ENCODE peak calls at places on chromosomes 13 and 19, in five cellular contexts. N is right atrium auricular region, V is suprapubic skin, O is tibial artery, K is H9. R is an unnamed sample.

GRCh38 chr13:39682788-39683187 is 27.3 kb downstream of the COG6 start:
- DNase-seq in N (no peak), V (no peak), O (no peak), K (no peak), R (no peak)

GRCh38 chr13:88395804-88396203 is 724.6 kb downstream of the SLITRK5 start:
- DNase-seq in N (no peak), V (no peak), O (no peak), K (no peak), R (no peak)

GRCh38 chr13:44365008-44365407 is 8.6 kb upstream of the SERP2 start:
- DNase-seq in N (no peak), V (no peak), O (no peak), K (no peak), R (no peak)

GRCh38 chr19:38685666-38686529 is 38.4 kb downstream of the ACTN4 start:
- DNase-seq in N (no peak), V (no peak), O (no peak), K (peak), R (no peak)

GRCh38 chr13:75968103-75968838 is 332.1 kb downstream of the LMO7 start:
- DNase-seq in N (no peak), V (no peak), O (no peak), K (no peak), R (no peak)

GRCh38 chr13:46676378-46676725 is 120.6 kb downstream of the ESD start:
- DNase-seq in N (no peak), V (no peak), O (no peak), K (no peak), R (no peak)

GRCh38 chr13:110415669-110416068 is 108.6 kb downstream of the COL4A2 start:
- DNase-seq in N (no peak), V (no peak), O (no peak), K (peak), R (no peak)

GRCh38 chr19:4977299-4978174 is 8.6 kb downstream of the KDM4B start:
- DNase-seq in N (no peak), V (no peak), O (no peak), K (no peak), R (no peak)

GRCh38 chr19:18896421-18896841 is 473 bp upstream of the CERS1 start:
- DNase-seq in N (no peak), V (no peak), O (peak), K (no peak), R (no peak)

GRCh38 chr13:68636784-68637183 is 1406.6 kb upstream of the PCDH9 start:
- DNase-seq in N (no peak), V (no peak), O (no peak), K (no peak), R (no peak)

GRCh38 chr13:41581884-41582547 is 124.7 kb downstream of the RGCC start:
- DNase-seq in N (no peak), V (no peak), O (no peak), K (no peak), R (no peak)

GRCh38 chr13:23945612-23946011 is 48.3 kb upstream of the C1QTNF9B start:
- DNase-seq in N (no peak), V (no peak), O (no peak), K (no peak), R (no peak)

GRCh38 chr19:40055832-40056504 is at the start of gene ZNF780B:
- DNase-seq in N (peak), V (peak), O (peak), K (peak), R (peak)

GRCh38 chr19:4352701-4353121 is 9.3 kb downstream of the MPND start:
- DNase-seq in N (no peak), V (no peak), O (peak), K (peak), R (no peak)

GRCh38 chr19:33649919-33650305 is 28.2 kb downstream of the CHST8 start:
- DNase-seq in N (no peak), V (no peak), O (no peak), K (no peak), R (no peak)

GRCh38 chr13:103188688-103189326 is 122.6 kb upstream of the SLC10A2 start:
- DNase-seq in N (no peak), V (no peak), O (no peak), K (no peak), R (no peak)

GRCh38 chr19:38989066-38989605 is 13.6 kb upstream of the FBXO17 start:
- DNase-seq in N (no peak), V (no peak), O (no peak), K (peak), R (no peak)

GRCh38 chr19:2123682-2124387 is 27.1 kb downstream of the IZUMO4 start:
- DNase-seq in N (no peak), V (no peak), O (no peak), K (peak), R (no peak)

GRCh38 chr19:9308091-9308490 is 1.5 kb downstream of the ZNF699 start:
- DNase-seq in N (no peak), V (no peak), O (no peak), K (no peak), R (no peak)

GRCh38 chr13:40940841-40941240 is 78.3 kb downstream of the ELF1 start:
- DNase-seq in N (no peak), V (no peak), O (no peak), K (no peak), R (no peak)

GRCh38 chr19:35055715-35056179 is 14.2 kb downstream of the HPN start:
- DNase-seq in N (no peak), V (no peak), O (no peak), K (peak), R (no peak)

GRCh38 chr19:4505570-4506448 is 12.5 kb downstream of the PLIN4 start:
- DNase-seq in N (no peak), V (no peak), O (no peak), K (no peak), R (no peak)

GRCh38 chr19:30556230-30556711 is 184.1 kb downstream of the ZNF536 start:
- DNase-seq in N (no peak), V (no peak), O (peak), K (peak), R (no peak)

GRCh38 chr19:30559446-30559845 is 187.3 kb downstream of the ZNF536 start:
- DNase-seq in N (no peak), V (no peak), O (peak), K (no peak), R (no peak)

GRCh38 chr19:30557212-30557611 is 185.0 kb downstream of the ZNF536 start:
- DNase-seq in N (no peak), V (no peak), O (no peak), K (no peak), R (no peak)

GRCh38 chr19:30558793-30559192 is 186.6 kb downstream of the ZNF536 start:
- DNase-seq in N (no peak), V (no peak), O (no peak), K (no peak), R (no peak)

DNA sequence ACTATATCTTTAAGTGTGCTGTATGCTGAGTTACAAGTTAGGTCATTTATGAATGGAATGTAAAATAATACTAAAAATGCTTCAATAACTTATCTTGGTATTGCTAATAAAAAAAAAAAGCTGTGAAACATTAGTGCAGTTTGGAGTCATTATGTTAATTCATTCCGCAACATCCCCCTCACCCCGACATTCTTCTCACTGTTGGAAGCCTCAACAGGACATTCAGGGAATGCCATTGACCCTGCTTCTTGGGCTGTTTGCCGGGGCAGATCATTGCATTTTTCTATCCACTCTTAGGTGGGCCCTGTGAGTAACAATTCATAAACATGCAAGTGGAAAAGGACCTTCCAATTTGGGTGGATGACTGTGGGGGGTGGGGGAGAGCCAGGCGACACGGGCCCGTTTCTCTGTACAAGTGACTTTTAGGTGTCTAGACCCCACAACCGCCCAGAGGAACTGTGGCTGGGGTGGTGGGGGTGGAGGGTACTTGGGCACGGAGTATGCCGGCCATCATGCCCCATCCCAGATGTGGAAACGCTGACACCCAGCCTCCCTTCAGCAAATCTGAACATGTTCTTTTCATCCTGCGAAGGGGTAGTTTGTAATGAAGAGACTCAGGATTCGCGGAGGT is 185.9 kb downstream of the ZNF536 start:
- DNase-seq in N (no peak), V (no peak), O (peak), K (no peak), R (no peak)
- H3K27ac ChIP-seq in N (no peak), V (no peak), O (no peak), K (no peak), R (no peak)

GRCh38 chr13:35470671-35471465 is 5.6 kb downstream of the MAB21L1 start:
- DNase-seq in N (peak), V (peak), O (peak), K (peak), R (no peak)
- H3K27ac ChIP-seq in N (peak), V (peak), O (peak), K (no peak), R (no peak)

GRCh38 chr19:16920816-16921529 is 32.2 kb downstream of the F2RL3 start:
- DNase-seq in N (no peak), V (no peak), O (no peak), K (no peak), R (no peak)
- H3K27ac ChIP-seq in N (no peak), V (no peak), O (no peak), K (no peak), R (no peak)

DNA sequence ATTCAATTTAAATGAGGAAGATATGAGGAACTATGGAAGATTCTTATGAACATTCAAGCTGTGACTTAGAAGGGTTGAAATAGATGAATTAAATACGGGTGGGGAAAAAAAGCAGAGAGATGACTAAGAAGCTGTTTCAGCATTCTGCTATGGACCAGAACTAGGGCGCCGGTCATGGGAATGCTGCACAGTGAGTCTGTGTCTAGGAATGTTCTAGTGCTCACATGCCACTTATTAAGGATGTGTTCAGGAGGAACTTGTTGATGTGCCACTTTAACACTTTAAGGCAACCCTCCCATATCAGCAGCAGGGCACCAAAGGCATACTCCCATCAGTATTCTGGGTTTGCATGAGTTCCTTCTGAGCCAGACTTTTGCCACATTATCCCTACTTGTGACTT is 152.1 kb downstream of the POSTN start:
- DNase-seq in N (no peak), V (no peak), O (no peak), K (no peak), R (no peak)
- H3K27ac ChIP-seq in N (no peak), V (peak), O (peak), K (no peak), R (no peak)

DNA sequence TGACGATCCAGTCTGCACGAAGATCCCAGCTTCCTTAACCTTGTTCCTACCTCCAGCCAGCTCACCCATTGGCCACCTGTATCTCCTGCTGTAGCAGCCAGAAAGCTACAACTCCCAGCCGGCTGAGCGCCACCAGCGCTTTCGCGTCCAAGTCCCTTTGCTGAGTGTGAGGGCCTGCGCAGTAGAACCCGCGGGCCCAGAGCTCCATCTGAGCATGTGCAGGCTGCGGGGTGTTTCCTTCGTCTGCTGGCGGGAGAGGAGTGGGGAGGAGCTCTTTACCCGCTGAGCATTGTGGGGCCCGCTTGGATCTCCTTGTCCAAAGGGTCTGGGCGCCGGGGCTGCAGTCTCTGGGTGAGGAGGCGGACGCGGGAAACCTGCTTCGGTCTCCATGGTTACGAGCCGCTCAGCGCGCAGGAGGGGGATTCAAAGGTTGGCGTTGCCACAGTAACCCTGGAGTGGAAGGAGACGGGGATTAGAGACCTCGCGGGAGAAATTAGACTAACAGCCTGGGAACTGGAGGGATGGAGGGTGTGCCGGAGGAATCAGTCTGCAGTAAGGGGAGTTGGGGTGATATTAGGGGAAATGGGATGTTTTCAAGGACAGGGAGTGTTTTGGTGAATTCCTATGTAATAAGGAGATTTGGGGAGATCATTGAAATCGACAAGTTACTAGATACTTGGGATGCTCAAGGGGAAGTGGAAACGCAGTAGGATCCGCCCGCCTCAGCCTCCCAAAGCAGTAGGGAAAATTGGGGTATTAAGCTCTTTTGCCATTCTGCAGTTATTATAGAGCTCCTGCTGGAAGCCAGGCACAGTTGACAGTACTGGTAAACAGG is 33.5 kb downstream of the ZSWIM9 start:
- DNase-seq in N (peak), V (peak), O (peak), K (peak), R (peak)
- H3K27ac ChIP-seq in N (peak), V (peak), O (peak), K (peak), R (peak)